ENCODE peak calls at places on chromosomes 5 and 9, in four cellular contexts. K is PC-9, R is cardiac muscle cell, L is astrocyte. V is an unnamed sample.

GRCh38 chr5:172828911-172829431 is 5.1 kb upstream of the ERGIC1 start:
- DNase-seq in K (no peak), R (no peak), L (peak), V (no peak)

GRCh38 chr5:92514901-92515300 is 1066.1 kb downstream of the NR2F1-AS1 start:
- DNase-seq in L (no peak), R (no peak), K (no peak), V (no peak)

GRCh38 chr9:129889461-129889935 is 54.2 kb downstream of the USP20 start:
- DNase-seq in L (no peak), K (no peak), R (no peak), V (no peak)

GRCh38 chr9:88092699-88093359 is 45.4 kb downstream of the SPATA31C2 start:
- DNase-seq in K (no peak), L (no peak), R (no peak), V (no peak)

GRCh38 chr9:137045294-137046093 is 483 bp downstream of the NPDC1 start:
- DNase-seq in R (peak), L (peak), K (no peak), V (peak)

GRCh38 chr9:7988644-7989280 is 189.2 kb upstream of the DMAC1 start:
- DNase-seq in K (no peak), R (no peak), L (no peak), V (no peak)

GRCh38 chr5:74631088-74631960 is 9.2 kb downstream of the ENC1 start:
- DNase-seq in R (peak), L (peak), K (no peak), V (no peak)

GRCh38 chr5:36740259-36740898 is 134.0 kb downstream of the SLC1A3 start:
- DNase-seq in R (no peak), L (peak), K (no peak), V (no peak)

GRCh38 chr9:899440-900184 is 58.1 kb downstream of the DMRT1 start:
- DNase-seq in K (no peak), R (no peak), L (no peak), V (peak)

GRCh38 chr9:136328622-136329041 is 1.3 kb downstream of the GPSM1 start:
- DNase-seq in R (peak), L (peak), K (no peak), V (peak)

GRCh38 chr5:83577036-83577636 is 105.6 kb downstream of the VCAN start:
- DNase-seq in K (peak), R (no peak), L (peak), V (no peak)

GRCh38 chr5:22500521-22500920 is 352.6 kb downstream of the CDH12 start:
- DNase-seq in K (no peak), R (no peak), L (no peak), V (no peak)

GRCh38 chr9:113998529-113999255 is 79.4 kb downstream of the AMBP start:
- DNase-seq in R (no peak), K (no peak), L (no peak), V (no peak)
- TF ChIP-seq CTCF in R (peak), K (no peak), L (no peak), V (peak)

DNA sequence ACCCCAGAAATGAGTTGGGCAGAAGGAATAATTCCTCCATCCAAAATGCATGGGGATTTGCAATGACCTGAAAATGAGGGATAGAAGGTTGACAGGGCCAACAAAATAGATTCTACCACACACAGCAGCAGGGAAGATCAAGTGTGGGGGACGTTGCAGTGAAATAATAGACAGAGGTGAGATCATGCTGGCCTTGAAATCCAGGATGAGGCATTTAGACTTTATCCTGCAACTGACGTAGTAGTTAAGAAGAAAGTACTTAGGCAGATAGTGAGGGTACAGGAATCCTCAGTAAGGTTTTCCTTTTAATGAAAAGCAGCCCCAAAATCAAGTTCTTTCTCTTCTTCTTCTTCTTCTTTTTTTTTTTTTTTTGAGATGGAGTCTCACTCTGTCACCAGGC is 31.6 kb upstream of the TGFBR1 start:
- DNase-seq in K (no peak), R (no peak), L (no peak), V (no peak)
- TF ChIP-seq CTCF in K (no peak), R (no peak), L (no peak), V (no peak)

GRCh38 chr9:121641228-121641611 is 10.2 kb upstream of the DAB2IP start:
- DNase-seq in R (no peak), K (no peak), L (no peak), V (no peak)

GRCh38 chr9:121638901-121639592 is 12.4 kb upstream of the DAB2IP start:
- DNase-seq in R (no peak), L (no peak), K (no peak), V (no peak)

GRCh38 chr9:121640486-121641227 is 10.8 kb upstream of the DAB2IP start:
- DNase-seq in L (no peak), K (no peak), R (no peak), V (no peak)

GRCh38 chr9:121639619-121640018 is 11.8 kb upstream of the DAB2IP start:
- DNase-seq in K (no peak), R (no peak), L (no peak), V (no peak)

GRCh38 chr9:121640076-121640475 is 11.4 kb upstream of the DAB2IP start:
- DNase-seq in R (peak), K (no peak), L (no peak), V (peak)
- TF ChIP-seq CTCF in R (peak), K (peak), L (peak), V (peak)

GRCh38 chr9:84966876-84967830 is 297.6 kb downstream of the NTRK2 start:
- DNase-seq in K (no peak), L (no peak), R (peak), V (peak)
- TF ChIP-seq CTCF in K (no peak), L (no peak), R (no peak), V (peak)

GRCh38 chr9:127351182-127352166 is 45.5 kb upstream of the SLC2A8 start:
- DNase-seq in K (no peak), R (no peak), L (no peak), V (no peak)

GRCh38 chr9:127349483-127350127 is 47.4 kb upstream of the SLC2A8 start:
- DNase-seq in K (no peak), R (no peak), L (no peak), V (no peak)

GRCh38 chr9:127346584-127346983 is 50.4 kb upstream of the SLC2A8 start:
- DNase-seq in R (peak), L (no peak), K (no peak), V (no peak)

GRCh38 chr9:127345566-127345965 is 51.4 kb upstream of the SLC2A8 start:
- DNase-seq in K (no peak), R (no peak), L (no peak), V (no peak)

GRCh38 chr9:127347831-127348699 is 48.9 kb upstream of the SLC2A8 start:
- DNase-seq in R (no peak), L (peak), K (peak), V (no peak)
- TF ChIP-seq CTCF in R (peak), L (peak), K (peak), V (no peak)

DNA sequence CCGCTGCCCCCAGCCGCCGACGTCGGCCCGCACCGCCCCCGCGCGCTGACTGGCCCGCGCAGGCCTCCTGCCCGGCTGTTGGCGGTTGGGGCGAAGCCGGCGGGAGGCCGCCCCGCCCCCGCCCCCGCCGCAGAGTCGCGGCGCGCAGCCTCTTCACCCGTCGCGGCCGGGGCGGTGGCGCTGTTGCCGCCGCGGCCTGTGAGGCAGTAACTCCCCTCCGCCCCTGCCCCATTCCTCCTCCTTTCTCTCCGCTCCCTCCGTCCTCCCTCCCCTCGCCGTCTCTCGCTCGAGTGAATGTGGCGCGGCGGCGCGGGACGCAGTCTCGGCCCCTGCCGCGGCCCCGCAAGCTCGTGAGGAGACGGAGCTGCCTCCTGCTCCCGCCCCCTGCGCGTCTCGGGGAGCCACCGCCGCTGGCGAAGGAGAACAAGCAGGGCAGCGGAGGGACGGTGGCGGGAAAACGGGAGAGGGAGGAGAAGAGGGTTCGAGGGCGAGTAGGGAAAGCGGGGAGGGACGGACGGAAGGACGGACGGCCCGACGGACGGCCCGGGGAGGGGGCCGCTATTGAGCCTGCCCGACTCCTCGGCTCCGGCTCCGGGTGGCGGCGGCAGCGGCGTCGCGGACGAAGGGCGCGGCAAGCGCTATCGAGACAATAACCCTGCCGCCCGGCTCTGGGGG is 637 bp upstream of the ERBIN start:
- DNase-seq in K (peak), L (peak), R (peak), V (peak)
- TF ChIP-seq CTCF in K (no peak), L (no peak), R (peak), V (no peak)

GRCh38 chr9:91126761-91127420 is 234.8 kb downstream of the AUH start:
- DNase-seq in L (peak), K (no peak), R (no peak), V (no peak)

GRCh38 chr9:91131433-91131839 is 230.3 kb downstream of the AUH start:
- DNase-seq in L (peak), R (no peak), K (peak), V (no peak)

GRCh38 chr9:91122755-91123154 is 239.0 kb downstream of the AUH start:
- DNase-seq in R (no peak), L (no peak), K (no peak), V (no peak)

GRCh38 chr9:91130796-91131318 is 230.9 kb downstream of the AUH start:
- DNase-seq in L (no peak), R (no peak), K (no peak), V (no peak)

DNA sequence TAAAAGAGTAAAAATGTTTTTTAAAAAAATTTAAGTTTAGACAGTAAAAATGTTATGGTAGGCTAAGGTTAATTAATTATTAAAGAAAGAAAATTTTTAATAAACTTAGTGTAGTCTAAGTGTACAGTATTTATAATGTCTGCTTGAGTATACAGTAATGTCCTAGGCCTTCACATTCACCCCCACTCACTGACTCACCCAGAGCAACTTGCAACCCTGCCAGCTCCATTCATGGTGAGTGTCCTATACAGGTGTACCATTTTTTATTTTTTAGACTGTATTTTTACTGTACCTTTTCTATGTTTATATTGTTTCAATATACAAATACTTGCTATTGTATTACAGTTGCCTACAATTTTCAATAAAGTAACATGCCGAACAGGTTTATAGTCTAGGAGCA is 234.1 kb downstream of the AUH start:
- DNase-seq in R (no peak), K (no peak), L (peak), V (no peak)
- TF ChIP-seq CTCF in R (no peak), K (no peak), L (no peak), V (no peak)